ENCODE peak calls at places on chromosomes 11 and 22, in six cellular contexts. H is stomach, B is sigmoid colon, D is HepG2, W is K562, K is transverse colon. G is an unnamed sample. For H3K27me3 and H3K9me3, the result is how much of the 10 kb centered on the place peaks cover.

GRCh38 chr11:118216621-118217526 is 7.9 kb downstream of the JAML start:
- DNase-seq in H (no peak), B (no peak), D (no peak), W (no peak), K (no peak), G (no peak)

GRCh38 chr22:19637405-19638281 is 76.7 kb upstream of the SEPTIN5 start:
- DNase-seq in H (no peak), B (peak), D (no peak), W (no peak), K (no peak), G (no peak)

GRCh38 chr11:73152086-73152853 is 10.2 kb upstream of the FCHSD2 start:
- DNase-seq in H (peak), B (peak), D (no peak), W (no peak), K (peak), G (peak)

GRCh38 chr22:35769974-35770373 is 52.3 kb downstream of the APOL5 start:
- DNase-seq in H (no peak), B (no peak), D (no peak), W (no peak), K (no peak), G (no peak)

GRCh38 chr22:39236321-39237275 is 8.2 kb downstream of the PDGFB start:
- DNase-seq in H (peak), B (no peak), D (no peak), W (peak), K (peak), G (no peak)

GRCh38 chr11:134139873-134140331 is 71.0 kb downstream of the JAM3 start:
- DNase-seq in H (peak), B (peak), D (peak), W (peak), K (peak), G (peak)

GRCh38 chr22:34080501-34080900 is 160.2 kb upstream of the LARGE1 start:
- DNase-seq in H (no peak), B (no peak), D (no peak), W (no peak), K (no peak), G (no peak)

GRCh38 chr22:39184586-39185577 is 32.4 kb upstream of the CBX7 start:
- DNase-seq in H (no peak), B (peak), D (no peak), W (no peak), K (no peak), G (peak)

GRCh38 chr11:2796508-2797180 is 88.9 kb downstream of the CDKN1C start:
- DNase-seq in H (no peak), B (peak), D (no peak), W (no peak), K (peak), G (no peak)

GRCh38 chr11:11220786-11221185 is 132.3 kb downstream of the CSNK2A3 start:
- DNase-seq in H (no peak), B (no peak), D (no peak), W (no peak), K (no peak), G (no peak)

GRCh38 chr11:33829430-33830141 is 55.3 kb upstream of the FBXO3 start:
- DNase-seq in H (peak), B (no peak), D (peak), W (peak), K (peak), G (no peak)

GRCh38 chr11:48013269-48013901 is 33.0 kb downstream of the PTPRJ start:
- DNase-seq in H (peak), B (peak), D (peak), W (no peak), K (peak), G (peak)

GRCh38 chr11:29914203-29914930 is 102.5 kb downstream of the KCNA4 start:
- DNase-seq in H (no peak), B (no peak), D (no peak), W (no peak), K (no peak), G (no peak)

GRCh38 chr22:22684605-22685561 is 40.5 kb downstream of the GGTLC2 start:
- DNase-seq in H (no peak), B (peak), D (no peak), W (peak), K (peak), G (peak)
- H3K27me3 ChIP-seq in H (under half), B (under half), D (under half), W (under half), K (under half), G (under half)

GRCh38 chr11:63917685-63918523 is 940 bp upstream of the RCOR2 start:
- DNase-seq in H (peak), B (peak), D (peak), W (peak), K (peak), G (no peak)
- TF ChIP-seq POLR2AphosphoS5 in H (no peak), B (peak), D (no peak), W (no peak), K (no peak), G (no peak)

GRCh38 chr22:29926057-29926456 is 43.1 kb downstream of the MTMR3 start:
- DNase-seq in H (no peak), B (no peak), D (no peak), W (no peak), K (no peak), G (no peak)

DNA sequence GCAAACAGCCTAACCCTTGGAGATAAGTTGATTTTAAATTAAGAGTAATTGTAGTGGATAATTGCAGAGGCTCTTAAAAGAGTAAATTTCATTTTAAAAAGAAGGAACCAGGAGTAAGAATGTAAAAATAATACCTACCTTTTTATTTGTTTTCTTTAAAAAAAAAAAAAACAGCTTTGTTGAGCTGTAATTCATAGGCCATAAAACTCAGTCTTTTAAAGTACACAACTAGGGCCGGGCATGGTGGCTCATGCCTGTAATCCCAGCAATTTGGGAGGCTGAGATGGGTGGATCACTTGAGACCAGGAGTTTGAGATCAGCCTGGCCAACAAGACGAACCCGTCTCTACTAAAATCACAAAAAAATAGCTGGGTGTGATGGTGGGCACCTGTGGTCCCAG is 42.4 kb downstream of the MTMR3 start:
- DNase-seq in H (no peak), B (no peak), D (no peak), W (no peak), K (no peak), G (no peak)
- H3K9me3 ChIP-seq in H (under half), B (under half), D (under half), W (under half), K (under half), G (under half)

GRCh38 chr22:17471901-17472566 is 91.3 kb upstream of the SLC25A18 start:
- DNase-seq in H (no peak), B (no peak), D (no peak), W (no peak), K (no peak), G (no peak)
- H3K27me3 ChIP-seq in H (under half), B (under half), D (half or more), W (under half), K (under half), G (under half)

DNA sequence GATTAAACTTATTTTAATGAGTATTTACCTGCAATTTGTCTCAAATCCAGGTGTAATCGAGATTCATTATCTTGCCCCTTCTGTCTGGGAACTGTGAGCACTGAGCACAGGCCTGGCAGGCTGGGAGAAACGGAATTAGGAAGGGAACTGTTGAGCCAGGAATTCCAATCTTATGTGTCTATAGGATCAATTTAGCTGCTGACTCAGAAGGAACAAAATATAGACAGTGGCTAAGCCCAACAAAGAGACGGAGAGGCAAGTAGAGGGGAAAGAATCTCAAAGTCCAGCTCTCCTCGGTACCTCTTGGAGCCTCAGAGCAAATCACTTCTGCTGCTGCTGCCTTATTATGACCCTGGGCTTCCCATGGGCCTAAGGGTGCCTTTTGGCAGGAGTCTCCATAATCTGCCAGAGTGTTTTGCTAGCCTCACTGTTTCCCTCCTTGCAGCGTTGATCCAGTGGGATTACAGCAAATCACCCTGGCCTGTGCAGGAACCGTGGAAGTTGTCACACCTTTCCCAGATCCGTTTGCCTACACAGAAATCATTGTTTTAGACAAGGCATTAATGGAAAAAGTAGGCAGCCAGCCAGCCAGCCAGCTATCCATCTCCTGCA is 31.7 kb downstream of the PAX6 start:
- DNase-seq in H (no peak), B (no peak), D (no peak), W (no peak), K (no peak), G (no peak)
- TF ChIP-seq POLR2AphosphoS5 in H (no peak), B (no peak), D (no peak), W (no peak), K (no peak), G (no peak)

G was measured in spleen.